ENCODE peak calls at places on chromosomes 13 and 19, in five cellular contexts. X is left lung, Q is mucosa of descending colon, O is IMR-90, H is thoracic aorta. R is an unnamed sample.

GRCh38 chr13:64248371-64249065 is 2832.9 kb upstream of the PCDH20 start:
- DNase-seq in X (no peak), H (no peak), O (peak; percentile 33), Q (no peak), R (peak; percentile 2)

GRCh38 chr19:50646074-50646807 is 3.0 kb upstream of the C19orf81 start:
- DNase-seq in H (no peak), O (peak; percentile 54), X (no peak), Q (no peak), R (peak; percentile 32)

GRCh38 chr13:94656766-94657165 is 55.1 kb downstream of the GPR180 start:
- DNase-seq in Q (no peak), O (peak; percentile 99), H (no peak), X (no peak), R (peak; percentile 97)

GRCh38 chr13:57030671-57031070 is 110.0 kb upstream of the PRR20A start:
- DNase-seq in O (no peak), Q (no peak), H (no peak), X (no peak), R (no peak)

GRCh38 chr13:66933527-66933926 is 296.6 kb downstream of the PCDH9 start:
- DNase-seq in H (no peak), Q (no peak), O (no peak), X (no peak), R (no peak)

GRCh38 chr13:110001622-110002275 is 215.4 kb upstream of the IRS2 start:
- DNase-seq in O (peak; percentile 90), Q (no peak), H (no peak), X (no peak), R (peak; percentile 66)

GRCh38 chr19:1261512-1261862 is 7.6 kb upstream of the CIRBP start:
- DNase-seq in O (no peak), H (no peak), X (no peak), Q (peak; percentile 70), R (no peak)

GRCh38 chr13:75495938-75496337 is 14.0 kb upstream of the TBC1D4 start:
- DNase-seq in O (peak; percentile 80), H (no peak), X (no peak), Q (no peak), R (peak; percentile 84)

GRCh38 chr19:29596885-29597525 is 9.1 kb upstream of the POP4 start:
- DNase-seq in X (no peak), H (no peak), Q (no peak), O (peak; percentile 40), R (peak; percentile 19)

GRCh38 chr19:20357921-20358320 is 190.9 kb downstream of the ZNF486 start:
- DNase-seq in X (no peak), O (no peak), Q (no peak), H (no peak), R (no peak)

GRCh38 chr19:12163841-12164240 is 945 bp downstream of the ZNF136 start:
- DNase-seq in H (no peak), O (peak; percentile 56), X (no peak), Q (no peak), R (peak; percentile 27)

GRCh38 chr19:33868076-33868735 is 71.5 kb downstream of the KCTD15 start:
- DNase-seq in O (no peak), Q (no peak), H (no peak), X (no peak), R (no peak)

GRCh38 chr13:79973533-79973963 is 367.4 kb downstream of the SPRY2 start:
- DNase-seq in O (no peak), Q (no peak), X (no peak), H (no peak), R (no peak)

GRCh38 chr19:13208131-13208963 is 58.1 kb downstream of the IER2 start:
- DNase-seq in X (peak; percentile 72), O (peak; percentile 76), H (no peak), Q (peak; percentile 39), R (peak; percentile 52)

GRCh38 chr13:38755792-38756191 is 68.9 kb downstream of the FREM2 start:
- DNase-seq in H (no peak), Q (no peak), X (no peak), O (no peak), R (no peak)

GRCh38 chr19:47797996-47798903 is 6.1 kb downstream of the TPRX1 start:
- DNase-seq in O (no peak), X (no peak), Q (no peak), H (no peak), R (no peak)

GRCh38 chr13:24502567-24503375 is 9.8 kb downstream of the PARP4 start:
- DNase-seq in O (peak; percentile 53), Q (peak; percentile 57), H (no peak), X (no peak), R (peak; percentile 50)

GRCh38 chr13:33665776-33666175 is 152.2 kb upstream of the RFC3 start:
- DNase-seq in H (no peak), Q (no peak), O (no peak), X (no peak), R (no peak)

GRCh38 chr13:53276265-53276664 is 247.7 kb downstream of the OLFM4 start:
- DNase-seq in H (no peak), Q (no peak), O (no peak), X (no peak), R (no peak)

GRCh38 chr19:33248954-33249613 is 23.4 kb upstream of the SLC7A10 start:
- DNase-seq in H (no peak), X (peak; percentile 73), O (no peak), Q (peak; percentile 48), R (no peak)

GRCh38 chr19:45779231-45780145 is 2.8 kb downstream of the DMPK start:
- DNase-seq in Q (peak; percentile 99), X (peak; percentile 81), H (peak; percentile 70), O (no peak), R (peak; percentile 55)
- H3K4me3 ChIP-seq in Q (no peak overlapping the region), X (no peak overlapping the region), H (peak overlapping the region; percentile 91), O (no peak overlapping the region), R (peak overlapping the region; percentile 71)

GRCh38 chr19:4066682-4067395 is at the start of gene ZBTB7A:
- DNase-seq in X (peak; percentile 87), O (peak; percentile 61), Q (peak; percentile 89), H (peak; percentile 80), R (peak; percentile 84)

GRCh38 chr19:4064073-4064550 is 2.6 kb downstream of the ZBTB7A start:
- DNase-seq in H (no peak), Q (no peak), X (no peak), O (peak; percentile 37), R (no peak)

GRCh38 chr19:4066176-4066606 is 508 bp downstream of the ZBTB7A start:
- DNase-seq in Q (peak; percentile 81), H (no peak), X (peak; percentile 73), O (no peak), R (no peak)

GRCh38 chr19:4064551-4065260 is 2.0 kb downstream of the ZBTB7A start:
- DNase-seq in O (no peak), H (no peak), Q (peak; percentile 81), X (no peak), R (no peak)

GRCh38 chr19:4065430-4066175 is 1.1 kb downstream of the ZBTB7A start:
- DNase-seq in H (peak; percentile 77), X (peak; percentile 97), Q (peak; percentile 98), O (peak; percentile 98), R (peak; percentile 98)
- H3K4me3 ChIP-seq in H (peak overlapping the region; percentile 99), X (peak overlapping the region; percentile 75), Q (peak overlapping the region; percentile 76), O (peak overlapping the region; percentile 83), R (peak overlapping the region; percentile 84)

GRCh38 chr19:8610928-8611284 is 391 bp upstream of the ADAMTS10 start:
- DNase-seq in H (no peak), O (no peak), X (no peak), Q (no peak), R (no peak)
- H3K4me3 ChIP-seq in H (peak overlapping the region; percentile 84), O (peak overlapping the region; percentile 94), X (no peak overlapping the region), Q (no peak overlapping the region), R (no peak overlapping the region)

DNA sequence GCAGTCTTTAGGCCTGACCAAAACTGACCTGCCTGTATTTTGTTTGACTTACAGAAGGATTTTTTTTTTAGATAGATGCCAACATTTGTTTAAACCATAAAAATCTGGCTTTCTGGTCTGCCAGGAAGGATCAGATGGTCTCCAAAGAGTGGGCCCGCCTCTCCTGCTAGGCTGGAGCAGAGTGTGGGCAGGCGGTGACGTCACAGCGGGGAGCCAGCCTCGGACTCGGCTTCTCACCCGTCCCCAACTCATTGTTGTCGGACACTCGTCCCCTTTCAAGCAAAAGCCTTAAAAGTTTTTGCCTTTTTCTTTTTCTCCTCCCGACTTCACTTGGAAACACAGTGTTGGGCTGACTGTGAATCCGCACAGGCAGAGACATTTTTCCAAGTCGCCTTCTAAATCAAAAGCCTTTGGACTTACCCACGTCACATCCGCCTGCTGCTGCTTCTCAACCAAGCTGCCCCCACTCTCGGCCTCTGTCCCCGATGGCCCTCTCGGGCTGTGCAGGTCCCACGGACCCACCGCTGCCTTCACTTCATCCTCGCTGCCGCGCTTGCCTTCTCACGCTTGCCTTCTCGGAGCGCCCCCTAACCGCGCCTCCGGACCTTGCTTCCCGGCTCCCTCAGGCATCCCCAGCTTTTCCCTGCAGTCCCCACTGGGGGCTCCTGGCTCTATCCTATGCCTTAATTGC is 4.1 kb upstream of the ZNF135 start:
- DNase-seq in Q (no peak), O (peak; percentile 2), X (no peak), H (no peak), R (peak; percentile 7)
- H3K4me3 ChIP-seq in Q (no peak overlapping the region), O (peak overlapping the region; percentile 34), X (peak overlapping the region; percentile 17), H (peak overlapping the region; percentile 64), R (peak overlapping the region; percentile 21)

GRCh38 chr13:99322297-99323103 is 15.3 kb upstream of the GPR183 start:
- DNase-seq in Q (no peak), O (peak; percentile 89), H (no peak), X (no peak), R (peak; percentile 93)
- H3K4me3 ChIP-seq in Q (no peak overlapping the region), O (no peak overlapping the region), H (no peak overlapping the region), X (no peak overlapping the region), R (no peak overlapping the region)

DNA sequence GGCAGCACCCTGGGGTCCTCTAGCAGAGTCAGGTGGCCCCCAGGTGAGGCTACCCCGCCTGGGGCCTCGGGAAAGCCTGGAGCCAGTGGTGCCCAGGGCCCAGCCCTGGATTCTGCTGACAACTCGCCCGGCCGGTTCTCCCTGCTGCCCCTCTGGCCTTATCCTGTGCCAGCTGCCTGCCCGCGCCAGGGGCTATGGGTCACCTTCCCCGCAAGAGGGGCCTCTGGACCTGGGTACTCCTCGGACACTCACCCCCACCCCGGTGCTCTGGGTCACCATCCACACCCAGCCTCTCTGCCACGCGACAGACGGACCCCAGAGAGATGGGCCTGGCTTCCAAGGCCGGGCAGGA is 24.0 kb downstream of the ZBTB7A start:
- DNase-seq in X (no peak), Q (peak; percentile 64), H (no peak), O (no peak), R (no peak)
- H3K4me3 ChIP-seq in X (no peak overlapping the region), Q (no peak overlapping the region), H (no peak overlapping the region), O (no peak overlapping the region), R (no peak overlapping the region)

DNA sequence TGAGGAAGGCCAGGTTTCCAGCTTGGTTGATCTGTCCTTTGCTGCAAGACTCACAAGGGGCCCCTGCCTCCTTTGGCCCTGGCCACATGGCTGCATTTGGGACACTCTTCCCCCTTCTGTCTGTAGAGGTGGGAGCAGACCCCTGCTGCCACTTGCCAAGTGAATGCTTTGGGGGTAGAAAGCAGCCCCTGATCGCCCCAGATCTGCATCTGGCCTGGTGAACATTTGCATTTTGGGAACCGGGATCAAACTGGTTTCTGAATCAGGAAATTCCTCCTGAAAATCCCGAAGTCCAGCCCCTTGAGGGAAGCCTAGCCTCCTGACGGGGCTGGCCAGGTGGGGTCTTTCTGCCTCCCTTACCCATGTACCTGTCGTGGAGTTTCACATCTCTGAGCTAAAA is 14.9 kb downstream of the DPF1 start:
- DNase-seq in O (no peak), H (no peak), Q (no peak), X (no peak), R (no peak)
- H3K4me3 ChIP-seq in O (no peak overlapping the region), H (peak overlapping the region; percentile 48), Q (no peak overlapping the region), X (no peak overlapping the region), R (no peak overlapping the region)